ENCODE peak calls at places on chromosomes 1 and 21, in five cellular contexts. One of them, this sample, is unnamed.
A peak's percentile ranks its signal among the peaks of the same experiment; 100 is the strongest.

GRCh38 chr1:231841616-231842344 is 215.2 kb downstream of the DISC1 start:
- DNase-seq in breast epithelium: no peak
- DNase-seq in ovary: no peak
- DNase-seq in heart left ventricle: no peak
- DNase-seq in Peyer's patch: no peak
- DNase-seq in this sample: no peak

GRCh38 chr1:19009882-19010321 is 53.4 kb upstream of the IFFO2 start:
- DNase-seq in Peyer's patch: no peak
- DNase-seq in breast epithelium: peak; percentile 76
- DNase-seq in heart left ventricle: no peak
- DNase-seq in ovary: no peak
- DNase-seq in this sample: no peak

GRCh38 chr1:241269116-241269515 is 87.9 kb downstream of the RGS7 start:
- DNase-seq in heart left ventricle: no peak
- DNase-seq in ovary: no peak
- DNase-seq in Peyer's patch: no peak
- DNase-seq in breast epithelium: no peak
- DNase-seq in this sample: no peak

GRCh38 chr1:21594935-21595897 is 73.9 kb downstream of the RAP1GAP start:
- DNase-seq in Peyer's patch: peak; percentile 35
- DNase-seq in ovary: peak; percentile 63
- DNase-seq in breast epithelium: no peak
- DNase-seq in heart left ventricle: peak; percentile 61
- DNase-seq in this sample: peak; percentile 76

GRCh38 chr1:172818841-172819527 is 160.1 kb downstream of the FASLG start:
- DNase-seq in breast epithelium: no peak
- DNase-seq in ovary: no peak
- DNase-seq in heart left ventricle: no peak
- DNase-seq in Peyer's patch: peak; percentile 88
- DNase-seq in this sample: no peak

GRCh38 chr1:15684042-15684461 is at the start of gene PLEKHM2:
- DNase-seq in Peyer's patch: peak; percentile 34
- DNase-seq in heart left ventricle: peak; percentile 60
- DNase-seq in ovary: peak; percentile 69
- DNase-seq in breast epithelium: no peak
- DNase-seq in this sample: peak; percentile 68

GRCh38 chr1:58848818-58849411 is 65.1 kb upstream of the JUN start:
- DNase-seq in heart left ventricle: peak; percentile 54
- DNase-seq in Peyer's patch: no peak
- DNase-seq in ovary: peak; percentile 69
- DNase-seq in breast epithelium: peak; percentile 45
- DNase-seq in this sample: peak; percentile 16

GRCh38 chr1:204171751-204172178 is 5.6 kb upstream of the REN start:
- DNase-seq in heart left ventricle: no peak
- DNase-seq in breast epithelium: no peak
- DNase-seq in ovary: no peak
- DNase-seq in Peyer's patch: no peak
- DNase-seq in this sample: no peak

GRCh38 chr1:36458910-36459309 is 5.3 kb downstream of the MRPS15 start:
- DNase-seq in Peyer's patch: no peak
- DNase-seq in heart left ventricle: no peak
- DNase-seq in ovary: no peak
- DNase-seq in breast epithelium: no peak
- DNase-seq in this sample: peak; percentile 16

GRCh38 chr21:45726438-45726837 is 82.9 kb downstream of the PCBP3 start:
- DNase-seq in Peyer's patch: no peak
- DNase-seq in ovary: no peak
- DNase-seq in breast epithelium: no peak
- DNase-seq in heart left ventricle: no peak
- DNase-seq in this sample: no peak

GRCh38 chr1:116889417-116889816 is 20.3 kb upstream of the PTGFRN start:
- DNase-seq in breast epithelium: no peak
- DNase-seq in heart left ventricle: no peak
- DNase-seq in Peyer's patch: no peak
- DNase-seq in ovary: no peak
- DNase-seq in this sample: no peak

GRCh38 chr1:91924146-91924545 is 25.1 kb upstream of the BRDT start:
- DNase-seq in breast epithelium: no peak
- DNase-seq in heart left ventricle: no peak
- DNase-seq in Peyer's patch: no peak
- DNase-seq in ovary: no peak
- DNase-seq in this sample: no peak

DNA sequence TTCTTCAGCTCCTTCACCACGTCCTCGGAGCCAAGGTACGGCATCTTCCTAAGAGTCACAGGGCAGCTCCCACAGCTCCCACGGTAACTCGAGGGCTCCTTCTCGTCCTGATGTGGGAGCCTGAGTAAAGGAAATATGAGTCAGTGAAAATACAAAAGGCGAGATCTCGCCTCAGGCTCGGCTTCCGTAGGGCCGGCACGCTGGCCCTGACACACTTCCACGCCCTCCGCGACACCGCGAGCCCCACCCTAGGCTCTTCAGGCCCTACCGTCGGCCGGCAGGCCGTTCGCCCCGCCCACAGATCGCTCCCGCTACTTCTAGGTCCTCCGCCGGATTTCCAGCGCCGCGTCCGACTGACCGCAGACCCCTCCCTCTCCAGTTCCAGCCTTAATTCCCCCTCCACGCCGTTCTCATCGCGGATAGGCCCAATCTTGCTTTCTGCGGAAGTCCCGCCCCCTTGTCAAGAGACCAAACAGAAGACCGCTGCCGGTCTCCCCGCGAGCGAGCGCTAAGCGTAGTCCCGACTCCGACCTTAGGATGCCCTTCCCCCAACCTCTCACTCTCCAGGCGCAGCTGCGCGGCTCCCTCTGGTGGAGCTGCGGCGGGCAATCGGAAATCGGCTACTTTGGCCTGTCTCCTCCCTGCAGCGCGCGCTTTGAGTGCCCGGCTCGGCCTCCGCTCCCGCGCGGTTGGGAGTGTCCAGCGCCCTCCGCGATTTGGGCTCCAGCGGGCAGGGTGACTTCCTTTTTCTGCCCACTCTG is at the start of the genes AP4B1 and DCLRE1B:
- DNase-seq in breast epithelium: peak; percentile 97
- DNase-seq in ovary: peak; percentile 98
- DNase-seq in Peyer's patch: peak; percentile 97
- DNase-seq in heart left ventricle: peak; percentile 99
- DNase-seq in this sample: peak; percentile 100
- TF ChIP-seq POLR2A in breast epithelium: no peak
- TF ChIP-seq POLR2A in ovary: peak; percentile 54
- TF ChIP-seq POLR2A in Peyer's patch: peak; percentile 78
- TF ChIP-seq POLR2A in heart left ventricle: no peak
- TF ChIP-seq POLR2A in this sample: peak; percentile 92

DNA sequence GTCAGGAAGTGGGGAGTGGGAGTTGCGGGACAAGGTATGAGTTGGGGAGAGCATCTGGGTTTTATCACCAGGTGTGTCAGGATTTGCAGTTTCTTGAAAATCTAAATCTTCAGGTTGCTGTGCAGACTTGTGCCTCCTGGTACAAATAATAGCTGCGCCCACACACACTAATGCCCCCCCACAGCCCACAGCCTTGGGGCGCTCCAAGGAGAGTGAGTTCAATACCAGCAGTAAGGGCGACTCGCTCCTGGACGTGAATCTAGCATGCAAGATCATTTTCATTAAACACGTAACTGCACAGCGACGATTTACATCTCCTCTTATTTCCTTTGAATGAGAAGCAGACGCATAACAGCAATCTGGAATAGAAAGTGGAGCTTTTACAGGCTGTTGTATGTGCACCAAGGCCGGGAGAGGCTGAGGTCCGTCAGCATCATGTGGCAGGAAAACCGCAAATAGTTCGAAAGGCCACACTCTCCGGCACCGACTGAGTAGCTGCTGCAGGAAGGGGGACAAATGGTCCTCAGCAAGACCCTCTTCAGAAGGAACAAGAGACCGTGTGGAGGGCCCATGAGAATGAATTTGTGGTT is 439.6 kb downstream of the SMYD3 start:
- DNase-seq in heart left ventricle: no peak
- DNase-seq in ovary: no peak
- DNase-seq in breast epithelium: no peak
- DNase-seq in Peyer's patch: no peak
- DNase-seq in this sample: no peak
- TF ChIP-seq POLR2A in heart left ventricle: no peak
- TF ChIP-seq POLR2A in ovary: no peak
- TF ChIP-seq POLR2A in breast epithelium: no peak
- TF ChIP-seq POLR2A in Peyer's patch: no peak
- TF ChIP-seq POLR2A in this sample: no peak

GRCh38 chr1:32240140-32240951 is 6.7 kb upstream of the FAM167B start:
- DNase-seq in Peyer's patch: peak; percentile 81
- DNase-seq in ovary: peak; percentile 87
- DNase-seq in breast epithelium: peak; percentile 75
- DNase-seq in heart left ventricle: peak; percentile 78
- DNase-seq in this sample: peak; percentile 26
- TF ChIP-seq POLR2A in Peyer's patch: peak; percentile 12
- TF ChIP-seq POLR2A in ovary: peak; percentile 60
- TF ChIP-seq POLR2A in breast epithelium: no peak
- TF ChIP-seq POLR2A in heart left ventricle: no peak
- TF ChIP-seq POLR2A in this sample: no peak

DNA sequence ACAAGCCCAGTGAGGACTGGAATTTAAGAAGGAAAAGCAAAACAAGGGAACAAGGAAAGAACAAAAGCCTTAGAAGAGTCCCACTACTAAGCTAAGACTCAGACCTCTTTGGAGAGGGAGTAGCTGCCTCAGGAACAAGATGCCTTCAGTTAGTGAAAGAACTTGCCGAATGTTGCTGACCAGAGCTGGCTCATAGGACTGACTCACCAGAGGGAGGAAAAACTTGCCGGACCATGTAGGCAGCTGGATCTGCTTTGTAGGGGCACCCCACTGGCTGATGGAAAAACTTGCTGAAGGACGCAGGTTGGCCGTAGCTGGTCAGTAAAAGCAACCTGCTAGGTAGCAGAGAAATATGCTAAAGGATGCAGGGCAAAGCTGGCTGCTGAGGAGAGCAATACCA is 15.3 kb upstream of the ZSWIM5 start:
- DNase-seq in breast epithelium: no peak
- DNase-seq in ovary: no peak
- DNase-seq in Peyer's patch: no peak
- DNase-seq in heart left ventricle: no peak
- DNase-seq in this sample: no peak
- TF ChIP-seq POLR2A in breast epithelium: no peak
- TF ChIP-seq POLR2A in ovary: no peak
- TF ChIP-seq POLR2A in Peyer's patch: no peak
- TF ChIP-seq POLR2A in heart left ventricle: no peak
- TF ChIP-seq POLR2A in this sample: no peak

GRCh38 chr1:111777301-111777700 is 21.6 kb downstream of the DDX20 start:
- DNase-seq in heart left ventricle: no peak
- DNase-seq in ovary: no peak
- DNase-seq in breast epithelium: no peak
- DNase-seq in Peyer's patch: no peak
- DNase-seq in this sample: no peak
- TF ChIP-seq POLR2A in heart left ventricle: no peak
- TF ChIP-seq POLR2A in ovary: no peak
- TF ChIP-seq POLR2A in breast epithelium: no peak
- TF ChIP-seq POLR2A in Peyer's patch: no peak
- TF ChIP-seq POLR2A in this sample: no peak

GRCh38 chr1:180502361-180503273 is at the start of gene ACBD6:
- DNase-seq in heart left ventricle: peak; percentile 84
- DNase-seq in ovary: peak; percentile 89
- DNase-seq in breast epithelium: peak; percentile 70
- DNase-seq in Peyer's patch: peak; percentile 82
- DNase-seq in this sample: peak; percentile 92
- TF ChIP-seq POLR2A in heart left ventricle: no peak
- TF ChIP-seq POLR2A in ovary: peak; percentile 41
- TF ChIP-seq POLR2A in breast epithelium: peak; percentile 19
- TF ChIP-seq POLR2A in Peyer's patch: peak; percentile 42
- TF ChIP-seq POLR2A in this sample: peak; percentile 86

GRCh38 chr1:154558610-154559495 is at the start of gene UBE2Q1:
- DNase-seq in Peyer's patch: peak; percentile 100
- DNase-seq in breast epithelium: peak; percentile 99
- DNase-seq in ovary: peak; percentile 99
- DNase-seq in heart left ventricle: peak; percentile 99
- DNase-seq in this sample: peak; percentile 98
- TF ChIP-seq POLR2A in Peyer's patch: peak; percentile 50
- TF ChIP-seq POLR2A in breast epithelium: peak; percentile 51
- TF ChIP-seq POLR2A in ovary: peak; percentile 22
- TF ChIP-seq POLR2A in heart left ventricle: no peak
- TF ChIP-seq POLR2A in this sample: peak; percentile 61

GRCh38 chr1:109619655-109620395 is at the start of gene AMPD2:
- DNase-seq in heart left ventricle: peak; percentile 84
- DNase-seq in breast epithelium: peak; percentile 66
- DNase-seq in ovary: peak; percentile 87
- DNase-seq in Peyer's patch: peak; percentile 79
- DNase-seq in this sample: peak; percentile 74
- TF ChIP-seq POLR2A in heart left ventricle: no peak
- TF ChIP-seq POLR2A in breast epithelium: peak; percentile 30
- TF ChIP-seq POLR2A in ovary: peak; percentile 9
- TF ChIP-seq POLR2A in Peyer's patch: no peak
- TF ChIP-seq POLR2A in this sample: peak; percentile 25

This sample was measured in erythroblast.